ENCODE peak calls at places on chromosomes 11 and 22, in ten cellular contexts. One of them, this sample, is unnamed.

GRCh38 chr11:125649465-125650166 is 24.7 kb downstream of the CHEK1 start:
- DNase-seq in astrocyte: no peak
- DNase-seq in H9: no peak
- DNase-seq in HCT116: no peak
- DNase-seq in PC-3: no peak
- DNase-seq in GM10248: no peak
- DNase-seq in fibroblast of lung: no peak
- DNase-seq in heart left ventricle: no peak
- DNase-seq in HL-60: no peak
- DNase-seq in spleen: no peak
- DNase-seq in this sample: no peak

GRCh38 chr22:49629024-49629570 is 198.6 kb downstream of the BRD1 start:
- DNase-seq in heart left ventricle: no peak
- DNase-seq in GM10248: no peak
- DNase-seq in fibroblast of lung: no peak
- DNase-seq in astrocyte: no peak
- DNase-seq in spleen: peak
- DNase-seq in HCT116: no peak
- DNase-seq in HL-60: no peak
- DNase-seq in H9: no peak
- DNase-seq in PC-3: no peak
- DNase-seq in this sample: no peak

GRCh38 chr11:123454060-123454651 is 24.1 kb downstream of the GRAMD1B start:
- DNase-seq in HCT116: peak
- DNase-seq in GM10248: no peak
- DNase-seq in astrocyte: peak
- DNase-seq in heart left ventricle: no peak
- DNase-seq in H9: no peak
- DNase-seq in fibroblast of lung: no peak
- DNase-seq in spleen: no peak
- DNase-seq in HL-60: peak
- DNase-seq in PC-3: peak
- DNase-seq in this sample: no peak

GRCh38 chr11:69310934-69311766 is 17.2 kb downstream of the MYEOV start:
- DNase-seq in HCT116: no peak
- DNase-seq in fibroblast of lung: no peak
- DNase-seq in heart left ventricle: no peak
- DNase-seq in astrocyte: no peak
- DNase-seq in H9: no peak
- DNase-seq in HL-60: peak
- DNase-seq in spleen: no peak
- DNase-seq in PC-3: no peak
- DNase-seq in GM10248: peak
- DNase-seq in this sample: no peak

GRCh38 chr11:122197055-122197987 is 81.3 kb upstream of the BLID start:
- DNase-seq in astrocyte: peak
- DNase-seq in fibroblast of lung: peak
- DNase-seq in HL-60: no peak
- DNase-seq in PC-3: peak
- DNase-seq in HCT116: peak
- DNase-seq in H9: no peak
- DNase-seq in heart left ventricle: no peak
- DNase-seq in GM10248: no peak
- DNase-seq in spleen: no peak
- DNase-seq in this sample: peak

GRCh38 chr11:134514354-134514951 is 102.4 kb upstream of the B3GAT1 start:
- DNase-seq in GM10248: no peak
- DNase-seq in H9: no peak
- DNase-seq in fibroblast of lung: no peak
- DNase-seq in astrocyte: no peak
- DNase-seq in HCT116: no peak
- DNase-seq in spleen: peak
- DNase-seq in HL-60: no peak
- DNase-seq in PC-3: no peak
- DNase-seq in heart left ventricle: no peak
- DNase-seq in this sample: no peak

GRCh38 chr11:2694995-2695939 is 4.5 kb downstream of the KCNQ1OT1 start:
- DNase-seq in GM10248: no peak
- DNase-seq in spleen: peak
- DNase-seq in PC-3: no peak
- DNase-seq in HL-60: no peak
- DNase-seq in fibroblast of lung: no peak
- DNase-seq in HCT116: no peak
- DNase-seq in H9: peak
- DNase-seq in heart left ventricle: no peak
- DNase-seq in astrocyte: no peak
- DNase-seq in this sample: no peak

GRCh38 chr22:24474221-24474620 is 20.9 kb upstream of the UPB1 start:
- DNase-seq in HL-60: no peak
- DNase-seq in fibroblast of lung: peak
- DNase-seq in H9: no peak
- DNase-seq in HCT116: peak
- DNase-seq in spleen: no peak
- DNase-seq in astrocyte: peak
- DNase-seq in heart left ventricle: no peak
- DNase-seq in GM10248: no peak
- DNase-seq in PC-3: peak
- DNase-seq in this sample: peak

GRCh38 chr11:1750840-1751520 is 585 bp upstream of the IFITM10 start:
- DNase-seq in HL-60: no peak
- DNase-seq in fibroblast of lung: no peak
- DNase-seq in HCT116: no peak
- DNase-seq in GM10248: no peak
- DNase-seq in astrocyte: no peak
- DNase-seq in heart left ventricle: no peak
- DNase-seq in spleen: peak
- DNase-seq in PC-3: no peak
- DNase-seq in H9: no peak
- DNase-seq in this sample: no peak

GRCh38 chr22:24554316-24555159 is at the start of gene GUCD1:
- DNase-seq in HL-60: peak
- DNase-seq in heart left ventricle: peak
- DNase-seq in H9: peak
- DNase-seq in GM10248: peak
- DNase-seq in PC-3: peak
- DNase-seq in HCT116: no peak
- DNase-seq in astrocyte: peak
- DNase-seq in fibroblast of lung: peak
- DNase-seq in spleen: no peak
- DNase-seq in this sample: peak

GRCh38 chr11:2375964-2376551 is 1.1 kb upstream of the CD81 start:
- DNase-seq in HL-60: no peak
- DNase-seq in HCT116: no peak
- DNase-seq in GM10248: no peak
- DNase-seq in H9: no peak
- DNase-seq in spleen: no peak
- DNase-seq in heart left ventricle: no peak
- DNase-seq in PC-3: no peak
- DNase-seq in fibroblast of lung: no peak
- DNase-seq in astrocyte: no peak
- DNase-seq in this sample: no peak

GRCh38 chr22:19869497-19870152 is 15.0 kb upstream of the GNB1L start:
- DNase-seq in GM10248: no peak
- DNase-seq in HCT116: no peak
- DNase-seq in fibroblast of lung: no peak
- DNase-seq in heart left ventricle: no peak
- DNase-seq in spleen: peak
- DNase-seq in PC-3: no peak
- DNase-seq in HL-60: no peak
- DNase-seq in astrocyte: no peak
- DNase-seq in H9: no peak
- DNase-seq in this sample: no peak
- TF ChIP-seq CTCF in GM10248: no peak
- TF ChIP-seq CTCF in HCT116: no peak
- TF ChIP-seq CTCF in fibroblast of lung: no peak
- TF ChIP-seq CTCF in heart left ventricle: no peak
- TF ChIP-seq CTCF in spleen: no peak
- TF ChIP-seq CTCF in PC-3: no peak
- TF ChIP-seq CTCF in HL-60: no peak
- TF ChIP-seq CTCF in astrocyte: no peak
- TF ChIP-seq CTCF in H9: no peak
- TF ChIP-seq CTCF in this sample: no peak

DNA sequence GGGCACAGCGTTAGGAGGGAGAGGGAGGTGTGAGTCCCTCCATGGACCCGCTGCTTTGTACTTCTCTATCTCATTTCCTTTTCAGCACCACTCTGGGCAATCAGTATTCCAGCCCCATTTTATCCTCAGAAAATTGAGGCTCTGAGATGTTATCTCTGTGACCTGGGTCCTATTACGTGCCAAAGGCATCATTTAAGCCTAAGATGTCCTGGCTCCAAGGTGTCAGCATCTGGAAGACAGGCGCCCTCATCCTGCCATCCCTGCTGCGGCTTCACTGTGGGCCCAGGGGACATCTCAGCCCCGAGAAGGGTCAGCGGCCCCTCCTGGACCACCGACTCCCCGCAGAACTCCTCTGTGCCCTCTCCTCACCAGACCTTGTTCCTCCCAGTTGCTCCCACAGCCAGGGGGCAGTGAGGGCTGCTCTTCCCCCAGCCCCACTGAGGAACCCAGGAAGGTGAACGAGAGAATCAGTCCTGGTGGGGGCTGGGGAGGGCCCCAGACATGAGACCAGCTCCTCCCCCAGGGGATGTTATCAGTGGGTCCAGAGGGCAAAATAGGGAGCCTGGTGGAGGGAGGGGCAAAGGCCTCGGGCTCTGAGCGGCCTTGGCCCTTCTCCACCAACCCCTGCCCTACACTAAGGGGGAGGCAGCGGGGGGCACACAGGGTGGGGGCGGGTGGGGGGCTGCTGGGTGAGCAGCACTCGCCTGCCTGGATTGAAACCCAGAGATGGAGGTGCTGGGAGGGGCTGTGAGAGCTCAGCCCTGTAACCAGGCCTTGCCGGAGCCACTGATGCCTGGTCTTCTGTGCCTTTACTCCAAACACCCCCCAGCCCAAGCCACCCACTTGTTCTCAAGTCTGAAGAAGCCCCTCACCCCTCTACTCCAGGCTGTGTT is 829 bp upstream of the APOC3 start:
- DNase-seq in spleen: no peak
- DNase-seq in H9: no peak
- DNase-seq in GM10248: no peak
- DNase-seq in HCT116: no peak
- DNase-seq in fibroblast of lung: no peak
- DNase-seq in heart left ventricle: no peak
- DNase-seq in astrocyte: no peak
- DNase-seq in HL-60: no peak
- DNase-seq in PC-3: no peak
- DNase-seq in this sample: no peak
- TF ChIP-seq CTCF in spleen: no peak
- TF ChIP-seq CTCF in H9: no peak
- TF ChIP-seq CTCF in GM10248: no peak
- TF ChIP-seq CTCF in HCT116: no peak
- TF ChIP-seq CTCF in fibroblast of lung: no peak
- TF ChIP-seq CTCF in heart left ventricle: no peak
- TF ChIP-seq CTCF in astrocyte: no peak
- TF ChIP-seq CTCF in HL-60: no peak
- TF ChIP-seq CTCF in PC-3: no peak
- TF ChIP-seq CTCF in this sample: no peak

GRCh38 chr11:62647609-62648005 is 1.2 kb upstream of the GANAB start:
- DNase-seq in astrocyte: no peak
- DNase-seq in spleen: no peak
- DNase-seq in HCT116: no peak
- DNase-seq in fibroblast of lung: no peak
- DNase-seq in H9: no peak
- DNase-seq in GM10248: no peak
- DNase-seq in HL-60: no peak
- DNase-seq in PC-3: no peak
- DNase-seq in heart left ventricle: no peak
- DNase-seq in this sample: no peak

GRCh38 chr11:62649486-62649885 is 3.1 kb upstream of the GANAB start:
- DNase-seq in PC-3: no peak
- DNase-seq in heart left ventricle: no peak
- DNase-seq in HCT116: no peak
- DNase-seq in fibroblast of lung: no peak
- DNase-seq in H9: no peak
- DNase-seq in HL-60: no peak
- DNase-seq in GM10248: no peak
- DNase-seq in spleen: peak
- DNase-seq in astrocyte: no peak
- DNase-seq in this sample: no peak

GRCh38 chr11:62646825-62647608 is 604 bp upstream of the GANAB start:
- DNase-seq in H9: peak
- DNase-seq in HL-60: no peak
- DNase-seq in HCT116: no peak
- DNase-seq in GM10248: no peak
- DNase-seq in fibroblast of lung: no peak
- DNase-seq in PC-3: no peak
- DNase-seq in spleen: peak
- DNase-seq in heart left ventricle: no peak
- DNase-seq in astrocyte: no peak
- DNase-seq in this sample: no peak

GRCh38 chr11:62648185-62648966 is 2.0 kb upstream of the GANAB start:
- DNase-seq in HCT116: no peak
- DNase-seq in H9: no peak
- DNase-seq in astrocyte: no peak
- DNase-seq in heart left ventricle: no peak
- DNase-seq in fibroblast of lung: no peak
- DNase-seq in PC-3: no peak
- DNase-seq in GM10248: no peak
- DNase-seq in HL-60: no peak
- DNase-seq in spleen: peak
- DNase-seq in this sample: no peak

GRCh38 chr11:62648967-62649364 is 2.6 kb upstream of the GANAB start:
- DNase-seq in GM10248: no peak
- DNase-seq in HL-60: no peak
- DNase-seq in PC-3: no peak
- DNase-seq in HCT116: no peak
- DNase-seq in spleen: peak
- DNase-seq in heart left ventricle: no peak
- DNase-seq in fibroblast of lung: no peak
- DNase-seq in astrocyte: no peak
- DNase-seq in H9: no peak
- DNase-seq in this sample: no peak
- TF ChIP-seq CTCF in GM10248: no peak
- TF ChIP-seq CTCF in HL-60: no peak
- TF ChIP-seq CTCF in PC-3: no peak
- TF ChIP-seq CTCF in HCT116: no peak
- TF ChIP-seq CTCF in spleen: no peak
- TF ChIP-seq CTCF in heart left ventricle: no peak
- TF ChIP-seq CTCF in fibroblast of lung: no peak
- TF ChIP-seq CTCF in astrocyte: no peak
- TF ChIP-seq CTCF in H9: no peak
- TF ChIP-seq CTCF in this sample: no peak

DNA sequence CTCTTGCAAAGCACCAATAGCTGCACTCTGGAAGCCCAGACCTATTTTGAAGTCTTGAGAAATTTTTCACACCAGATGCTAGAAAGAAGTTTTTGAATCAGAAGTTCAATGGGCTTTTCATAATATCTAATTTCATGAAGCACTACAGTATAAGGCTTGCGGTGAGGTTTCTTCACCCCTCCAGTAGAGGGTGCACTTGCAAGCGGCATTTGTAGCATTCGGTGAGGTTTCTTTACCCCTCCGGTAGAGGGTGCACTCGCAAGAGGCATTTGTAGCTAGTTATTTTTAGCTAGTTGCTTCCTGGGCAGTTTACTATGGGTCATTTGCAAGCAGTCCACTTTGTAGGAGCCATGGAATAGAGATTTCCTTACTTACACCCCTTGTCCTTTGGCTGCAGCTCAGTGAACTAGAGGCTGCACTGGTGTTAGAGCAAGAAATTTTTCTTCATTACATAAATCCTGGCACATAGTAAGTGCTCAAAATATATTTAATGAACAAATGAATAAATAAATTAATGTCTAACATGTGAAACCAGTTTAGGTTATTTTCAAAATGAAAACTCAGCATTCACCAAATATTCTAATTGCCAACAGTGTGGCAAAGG is 7.8 kb upstream of the NOX4 start:
- DNase-seq in HCT116: peak
- DNase-seq in fibroblast of lung: no peak
- DNase-seq in heart left ventricle: no peak
- DNase-seq in astrocyte: no peak
- DNase-seq in HL-60: peak
- DNase-seq in PC-3: peak
- DNase-seq in spleen: no peak
- DNase-seq in GM10248: no peak
- DNase-seq in H9: peak
- DNase-seq in this sample: no peak
- TF ChIP-seq CTCF in HCT116: peak
- TF ChIP-seq CTCF in fibroblast of lung: peak
- TF ChIP-seq CTCF in heart left ventricle: no peak
- TF ChIP-seq CTCF in astrocyte: peak
- TF ChIP-seq CTCF in HL-60: peak
- TF ChIP-seq CTCF in PC-3: peak
- TF ChIP-seq CTCF in spleen: no peak
- TF ChIP-seq CTCF in GM10248: no peak
- TF ChIP-seq CTCF in H9: peak
- TF ChIP-seq CTCF in this sample: no peak